ENCODE peak calls at places on chromosome 14, in four cellular contexts. S is trophoblast cell, F is mesenchymal stem cell, C is neuronal stem cell. L is an unnamed sample.

GRCh38 chr14:29493849-29494248 is 433.8 kb downstream of the PRKD1 start:
- DNase-seq in C (no peak), F (no peak), S (no peak), L (no peak)

GRCh38 chr14:90815817-90816662 is at the start of gene TTC7B:
- DNase-seq in F (peak; percentile 32), C (peak; percentile 51), S (peak; percentile 20), L (peak; percentile 39)

GRCh38 chr14:91996951-91997371 is 42.9 kb downstream of the TRIP11 start:
- DNase-seq in S (no peak), F (peak; percentile 67), C (peak; percentile 17), L (peak; percentile 71)

GRCh38 chr14:90484291-90484690 is 87.5 kb downstream of the CALM1 start:
- DNase-seq in C (no peak), S (no peak), F (no peak), L (no peak)

GRCh38 chr14:68790656-68791077 is 2.2 kb downstream of the ZFP36L1 start:
- DNase-seq in S (no peak), F (no peak), C (no peak), L (peak; percentile 22)

GRCh38 chr14:31025335-31026075 is at the start of gene AP4S1:
- DNase-seq in F (peak; percentile 59), S (no peak), C (peak; percentile 33), L (peak; percentile 69)

GRCh38 chr14:20454359-20454644 is 310 bp downstream of the OSGEP start:
- DNase-seq in C (no peak), S (no peak), F (no peak), L (no peak)

GRCh38 chr14:82537831-82538230 is 1004.2 kb upstream of the SEL1L start:
- DNase-seq in F (no peak), C (no peak), S (no peak), L (no peak)

GRCh38 chr14:60090864-60091519 is 731 bp upstream of the PCNX4 start:
- DNase-seq in S (no peak), C (no peak), F (peak; percentile 75), L (peak; percentile 36)

GRCh38 chr14:36604757-36605505 is 22.5 kb upstream of the NKX2-8 start:
- DNase-seq in C (peak; percentile 84), S (peak; percentile 57), F (peak; percentile 74), L (peak; percentile 91)

GRCh38 chr14:49134940-49135339 is 451.2 kb downstream of the RPS29 start:
- DNase-seq in F (no peak), C (no peak), S (no peak), L (peak; percentile 65)

GRCh38 chr14:81323094-81323493 is 77.0 kb downstream of the STON2 start:
- DNase-seq in C (no peak), S (no peak), F (no peak), L (no peak)

GRCh38 chr14:81348086-81348485 is 52.0 kb downstream of the STON2 start:
- DNase-seq in F (no peak), S (no peak), C (no peak), L (no peak)

GRCh38 chr14:34078117-34078743 is 127.4 kb upstream of the EGLN3 start:
- DNase-seq in F (no peak), C (no peak), S (no peak), L (peak; percentile 89)

GRCh38 chr14:89429206-89430091 is 12.4 kb upstream of the FOXN3 start:
- DNase-seq in F (peak; percentile 63), C (no peak), S (no peak), L (no peak)

GRCh38 chr14:69870613-69871012 is 8.6 kb upstream of the SMOC1 start:
- DNase-seq in S (no peak), C (no peak), F (no peak), L (no peak)

GRCh38 chr14:70856851-70857498 is 47.7 kb upstream of the MAP3K9 start:
- DNase-seq in S (peak; percentile 76), C (no peak), F (peak; percentile 89), L (no peak)

GRCh38 chr14:92323031-92323915 is at the start of gene SLC24A4:
- DNase-seq in F (peak; percentile 4), C (peak; percentile 37), S (no peak), L (peak; percentile 31)

GRCh38 chr14:61514006-61514830 is 181.1 kb upstream of the HIF1A start:
- DNase-seq in C (no peak), S (peak; percentile 94), F (no peak), L (no peak)

GRCh38 chr14:89399594-89400068 is 17.4 kb downstream of the FOXN3 start:
- DNase-seq in C (peak; percentile 17), S (peak; percentile 31), F (peak; percentile 95), L (peak; percentile 97)

GRCh38 chr14:32343926-32344430 is 14.9 kb downstream of the AKAP6 start:
- DNase-seq in C (no peak), F (peak; percentile 24), S (no peak), L (no peak)

GRCh38 chr14:55734731-55735130 is 154.7 kb downstream of the KTN1 start:
- DNase-seq in C (no peak), S (no peak), F (no peak), L (no peak)

GRCh38 chr14:58783801-58784511 is 146.2 kb downstream of the DACT1 start:
- DNase-seq in C (no peak), S (no peak), F (no peak), L (no peak)

GRCh38 chr14:99543985-99544384 is 60.0 kb downstream of the CCDC85C start:
- DNase-seq in S (no peak), F (no peak), C (no peak), L (no peak)

GRCh38 chr14:99541211-99541610 is 60.0 kb downstream of the CCNK start:
- DNase-seq in F (no peak), S (no peak), C (no peak), L (no peak)

GRCh38 chr14:99541677-99542470 is 60.7 kb downstream of the CCNK start:
- DNase-seq in S (no peak), C (no peak), F (no peak), L (no peak)

GRCh38 chr14:99543369-99543768 is 60.6 kb downstream of the CCDC85C start:
- DNase-seq in S (no peak), F (no peak), C (no peak), L (no peak)

DNA sequence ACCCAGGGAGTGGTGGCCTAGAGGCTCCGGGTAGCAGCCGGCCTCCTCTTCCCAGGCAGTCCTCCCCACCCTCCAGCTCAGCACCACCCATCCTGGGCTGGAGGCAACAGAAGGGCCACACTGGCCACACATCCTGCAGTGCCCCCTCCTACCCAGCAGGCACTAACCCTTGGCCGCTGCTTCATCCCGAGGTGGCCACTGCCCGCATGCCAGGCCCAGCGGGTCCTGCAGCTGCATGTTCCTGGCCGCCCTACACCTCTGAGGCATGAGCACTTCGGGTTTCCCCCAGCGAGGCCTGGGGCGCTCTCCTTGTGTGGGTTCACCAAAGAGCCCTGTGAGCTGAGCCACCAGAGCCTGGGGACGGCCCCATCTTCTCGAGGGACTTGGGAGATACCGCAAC is 61.4 kb downstream of the CCNK start:
- DNase-seq in C (no peak), F (no peak), S (no peak), L (no peak)
- H3K79me1 ChIP-seq in C (peaks cover 16% of the 10 kb centered on the region), F (peaks cover 2% of the 10 kb centered on the region), S (no peaks in the 10 kb centered on the region), L (no peaks in the 10 kb centered on the region)

DNA sequence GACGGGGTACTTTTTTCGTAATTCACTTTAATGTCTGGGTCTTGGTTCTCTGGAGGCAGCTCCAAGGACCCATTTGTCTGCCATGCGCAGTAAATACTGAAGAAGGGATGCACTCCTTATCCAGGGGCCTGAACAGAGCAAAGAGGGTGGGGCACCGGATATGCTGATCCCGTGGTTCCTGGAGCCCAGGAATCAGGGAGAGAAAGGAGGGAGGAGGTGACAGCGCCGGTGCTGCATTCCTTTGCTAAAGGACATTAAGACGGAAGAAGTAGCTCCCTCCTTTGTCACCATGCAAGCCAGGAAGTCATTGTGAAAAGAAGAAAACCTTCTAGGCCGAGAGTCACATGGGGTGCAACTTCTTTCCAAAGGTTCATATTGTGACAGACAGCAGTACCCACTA is 1057.7 kb downstream of the VRK1 start:
- DNase-seq in C (no peak), S (no peak), F (no peak), L (peak; percentile 56)
- H3K4ac ChIP-seq in C (no peak overlapping the region), S (no peak overlapping the region), F (no peak overlapping the region), L (no peak overlapping the region)

GRCh38 chr14:54658836-54659235 is 91.9 kb downstream of the SAMD4A start:
- DNase-seq in S (no peak), C (no peak), F (no peak), L (no peak)
- H3K79me1 ChIP-seq in S (peaks cover 8% of the 10 kb centered on the region), C (peaks cover 3% of the 10 kb centered on the region), F (peaks cover 35% of the 10 kb centered on the region), L (peaks cover 8% of the 10 kb centered on the region)

GRCh38 chr14:24325131-24325530 is 9.7 kb downstream of the ADCY4 start:
- DNase-seq in S (peak; percentile 96), C (no peak), F (no peak), L (no peak)
- H3K4ac ChIP-seq in S (no peak overlapping the region), C (peak overlapping the region; percentile 55), F (no peak overlapping the region), L (no peak overlapping the region)

GRCh38 chr14:65107200-65107599 is 4.9 kb upstream of the MAX start:
- DNase-seq in C (no peak), S (no peak), F (no peak), L (no peak)
- H3K79me1 ChIP-seq in C (no peaks in the 10 kb centered on the region), S (no peaks in the 10 kb centered on the region), F (no peaks in the 10 kb centered on the region), L (no peaks in the 10 kb centered on the region)

L was measured in mesendoderm.